ENCODE peak calls at places on chromosomes 3 and 15, in four cellular contexts. L, H, W and B are unnamed samples.

GRCh38 chr15:27039163-27039562 is 68.2 kb downstream of the GABRG3 start:
- DNase-seq in L (no peak), H (no peak), W (no peak), B (no peak)

GRCh38 chr15:73677146-73677607 is 7.0 kb upstream of the CD276 start:
- DNase-seq in L (peak; percentile 57), H (peak; percentile 60), W (no peak), B (peak; percentile 70)

GRCh38 chr15:72968531-72968922 is 83.7 kb upstream of the NEO1 start:
- DNase-seq in L (no peak), H (no peak), W (no peak), B (no peak)

GRCh38 chr3:130462089-130462488 is 54.9 kb upstream of the COL6A6 start:
- DNase-seq in L (no peak), H (no peak), W (no peak), B (no peak)

GRCh38 chr15:90774731-90775521 is 57.8 kb downstream of the BLM start:
- DNase-seq in L (no peak), H (no peak), W (no peak), B (peak; percentile 89)

GRCh38 chr15:70617076-70617910 is 146.1 kb downstream of the UACA start:
- DNase-seq in L (no peak), H (no peak), W (no peak), B (no peak)

GRCh38 chr15:36415643-36416042 is 163.8 kb upstream of the CDIN1 start:
- DNase-seq in L (no peak), H (no peak), W (no peak), B (peak; percentile 88)

GRCh38 chr3:67790043-67790442 is 135.6 kb upstream of the SUCLG2 start:
- DNase-seq in L (peak; percentile 38), H (peak; percentile 56), W (peak; percentile 27), B (peak; percentile 52)

GRCh38 chr3:116299646-116300081 is 145.6 kb downstream of the LSAMP start:
- DNase-seq in L (no peak), H (peak; percentile 12), W (peak; percentile 31), B (no peak)

GRCh38 chr15:74406992-74407705 is 26.6 kb downstream of the SEMA7A start:
- DNase-seq in L (no peak), H (no peak), W (no peak), B (peak; percentile 93)

GRCh38 chr3:182729903-182730674 is 63.2 kb upstream of the ATP11B start:
- DNase-seq in L (no peak), H (no peak), W (peak; percentile 68), B (no peak)

GRCh38 chr3:117630885-117631284 is 921.3 kb downstream of the TUSC7 start:
- DNase-seq in L (no peak), H (no peak), W (no peak), B (peak; percentile 35)

GRCh38 chr15:49215768-49216739 is 46.0 kb downstream of the GALK2 start:
- DNase-seq in L (no peak), H (no peak), W (peak; percentile 38), B (no peak)

GRCh38 chr3:61094608-61095007 is 156.6 kb downstream of the FHIT start:
- DNase-seq in L (no peak), H (no peak), W (no peak), B (no peak)

GRCh38 chr15:99452728-99453643 is 112.8 kb upstream of the MEF2A start:
- DNase-seq in L (no peak), H (peak; percentile 26), W (peak; percentile 60), B (peak; percentile 18)

GRCh38 chr15:33547876-33548275 is 237.1 kb downstream of the RYR3 start:
- DNase-seq in L (no peak), H (no peak), W (no peak), B (peak; percentile 55)

GRCh38 chr3:148975696-148976095 is 15.6 kb upstream of the GYG1 start:
- DNase-seq in L (no peak), H (no peak), W (no peak), B (no peak)

GRCh38 chr3:187593347-187593850 is 76.8 kb downstream of the SST start:
- DNase-seq in L (no peak), H (no peak), W (no peak), B (no peak)

GRCh38 chr15:100880139-100880896 is 687 bp downstream of the ALDH1A3 start:
- DNase-seq in L (no peak), H (no peak), W (no peak), B (no peak)

GRCh38 chr15:64687167-64688085 is 88.0 kb downstream of the RBPMS2 start:
- DNase-seq in L (no peak), H (no peak), W (no peak), B (no peak)

GRCh38 chr3:70550723-70551319 is 238.4 kb upstream of the MDFIC2 start:
- DNase-seq in L (no peak), H (peak; percentile 1), W (no peak), B (peak; percentile 54)

GRCh38 chr3:114762144-114762543 is 384.9 kb downstream of the ZBTB20 start:
- DNase-seq in L (no peak), H (no peak), W (no peak), B (no peak)

GRCh38 chr3:46228259-46229222 is 13.7 kb upstream of the CCR3 start:
- DNase-seq in L (no peak), H (no peak), W (no peak), B (peak; percentile 44)

GRCh38 chr3:24416224-24416623 is 78.4 kb downstream of the THRB start:
- DNase-seq in L (no peak), H (no peak), W (no peak), B (no peak)

GRCh38 chr3:133136114-133137041 is 98.2 kb downstream of the TMEM108 start:
- DNase-seq in L (no peak), H (peak; percentile 15), W (peak; percentile 50), B (no peak)
- TF ChIP-seq RCOR1 in L (no peak), H (peak; percentile 30), W (no peak), B (no peak)

GRCh38 chr15:76185716-76186115 is 125.6 kb downstream of the ETFA start:
- DNase-seq in L (peak; percentile 68), H (no peak), W (no peak), B (peak; percentile 75)
- H2AFZ ChIP-seq in L (peak overlapping the region; percentile 63), H (no peak overlapping the region), W (no peak overlapping the region), B (peak overlapping the region; percentile 87)

GRCh38 chr3:194201953-194202666 is 66.2 kb downstream of the HES1 start:
- DNase-seq in L (no peak), H (no peak), W (no peak), B (no peak)

GRCh38 chr3:194203482-194204035 is 67.6 kb downstream of the HES1 start:
- DNase-seq in L (no peak), H (no peak), W (no peak), B (no peak)

GRCh38 chr3:194204793-194205065 is 68.8 kb downstream of the HES1 start:
- DNase-seq in L (no peak), H (no peak), W (no peak), B (no peak)

GRCh38 chr3:194205675-194206133 is 69.8 kb downstream of the HES1 start:
- DNase-seq in L (no peak), H (peak; percentile 76), W (no peak), B (no peak)

GRCh38 chr3:194204036-194204792 is 68.3 kb downstream of the HES1 start:
- DNase-seq in L (no peak), H (no peak), W (no peak), B (no peak)
- H3K9ac ChIP-seq in L (no peak overlapping the region), H (no peak overlapping the region), W (no peak overlapping the region), B (no peak overlapping the region)

GRCh38 chr3:30456263-30456662 is 150.1 kb upstream of the TGFBR2 start:
- DNase-seq in L (no peak), H (no peak), W (no peak), B (no peak)

GRCh38 chr3:30457081-30457480 is 149.3 kb upstream of the TGFBR2 start:
- DNase-seq in L (no peak), H (no peak), W (no peak), B (no peak)

GRCh38 chr3:30453364-30454039 is 152.9 kb upstream of the TGFBR2 start:
- DNase-seq in L (no peak), H (no peak), W (no peak), B (no peak)

GRCh38 chr3:30454636-30455035 is 151.8 kb upstream of the TGFBR2 start:
- DNase-seq in L (no peak), H (no peak), W (no peak), B (no peak)

DNA sequence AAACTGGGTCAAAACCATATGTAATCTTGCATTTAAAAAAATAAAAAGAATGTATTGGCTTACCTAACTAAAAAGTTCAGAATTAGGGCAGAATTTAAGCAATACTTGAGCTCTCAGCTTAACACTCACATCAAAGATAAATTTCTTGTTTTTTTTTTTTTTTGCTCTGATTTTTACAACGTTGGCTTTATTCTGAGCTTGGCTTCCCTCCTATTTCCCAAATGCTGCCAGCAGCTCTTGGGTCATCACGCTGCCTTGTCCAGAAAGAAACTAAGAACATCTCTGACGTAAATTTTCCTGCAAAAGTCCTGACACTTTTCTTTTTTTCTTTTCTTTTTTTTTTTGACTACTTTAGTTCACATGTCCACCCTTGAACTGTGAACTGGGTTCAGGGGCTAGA is 150.6 kb upstream of the TGFBR2 start:
- DNase-seq in L (no peak), H (no peak), W (no peak), B (no peak)
- TF ChIP-seq RCOR1 in L (no peak), H (no peak), W (no peak), B (no peak)

GRCh38 chr15:83283813-83284562 is 476 bp downstream of the BNC1 start:
- DNase-seq in L (no peak), H (peak; percentile 52), W (no peak), B (no peak)
- H2AFZ ChIP-seq in L (no peak overlapping the region), H (peak overlapping the region; percentile 65), W (no peak overlapping the region), B (peak overlapping the region; percentile 83)

DNA sequence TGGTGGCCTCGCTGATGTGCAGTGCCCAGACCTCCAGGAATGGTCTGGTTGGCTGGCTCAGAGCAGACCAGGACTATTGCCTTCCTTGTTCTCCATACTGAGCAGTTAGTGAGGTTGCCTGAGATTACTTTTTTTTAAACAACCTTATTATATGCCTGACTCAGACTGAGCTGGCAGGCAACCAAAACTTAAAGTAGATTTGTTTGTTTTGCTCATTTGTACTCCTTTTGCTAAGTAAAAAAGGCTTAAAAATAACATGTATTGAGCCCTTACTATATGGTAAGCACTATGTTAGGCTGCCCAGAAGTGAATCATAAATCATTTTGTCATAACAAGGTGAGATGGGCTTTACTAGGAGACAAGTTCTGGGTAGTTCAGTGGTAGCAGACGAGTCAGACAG is 92.4 kb downstream of the GHSR start:
- DNase-seq in L (no peak), H (no peak), W (no peak), B (peak; percentile 98)
- H3K9ac ChIP-seq in L (no peak overlapping the region), H (no peak overlapping the region), W (no peak overlapping the region), B (no peak overlapping the region)

DNA sequence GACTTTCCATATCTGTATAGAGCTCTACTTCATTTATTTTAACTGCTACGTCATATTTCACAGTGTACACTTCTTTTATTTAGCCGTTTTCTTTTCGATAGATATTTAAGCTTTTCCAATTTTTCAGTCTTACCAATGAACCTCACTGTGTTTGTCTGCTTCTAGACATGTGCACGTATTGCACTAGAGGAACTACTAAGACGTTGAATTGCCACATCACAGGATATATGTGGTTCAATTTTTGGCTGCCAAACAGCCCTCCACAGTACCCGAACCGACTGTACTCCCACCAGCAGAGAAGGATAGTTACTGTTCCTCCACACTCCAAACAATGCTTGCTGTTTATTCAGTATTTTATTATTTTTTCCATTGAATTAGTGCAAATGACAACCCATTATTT is 2.0 kb downstream of the NR1I2 start:
- DNase-seq in L (no peak), H (no peak), W (no peak), B (no peak)
- TF ChIP-seq RCOR1 in L (no peak), H (no peak), W (no peak), B (no peak)